ENCODE peak calls at places on chromosome 1, in four cellular contexts. O is K562, G is HCT116, H is HepG2. S is an unnamed sample.

GRCh38 chr1:56414728-56415224 is 164.6 kb downstream of the PLPP3 start:
- DNase-seq in H (peak), G (no peak), O (no peak), S (no peak)

GRCh38 chr1:116529199-116529616 is 41.6 kb downstream of the CD58 start:
- DNase-seq in G (no peak), O (no peak), H (no peak), S (no peak)

GRCh38 chr1:30191154-30191702 is 532.2 kb downstream of the MATN1 start:
- DNase-seq in H (no peak), G (peak), O (peak), S (no peak)

GRCh38 chr1:207316622-207317510 is 4.6 kb upstream of the CD55 start:
- DNase-seq in H (no peak), O (no peak), G (peak), S (no peak)

GRCh38 chr1:246219508-246220030 is 287.5 kb downstream of the SMYD3 start:
- DNase-seq in O (no peak), G (no peak), H (peak), S (no peak)

GRCh38 chr1:226702318-226702956 is 36.6 kb downstream of the ITPKB start:
- DNase-seq in G (no peak), H (no peak), O (no peak), S (no peak)

GRCh38 chr1:198153103-198153502 is 3.7 kb upstream of the NEK7 start:
- DNase-seq in O (no peak), G (no peak), H (no peak), S (no peak)

GRCh38 chr1:245234217-245235120 is 79.7 kb downstream of the KIF26B start:
- DNase-seq in O (no peak), H (no peak), G (no peak), S (no peak)

GRCh38 chr1:185672719-185673360 is 61.4 kb upstream of the HMCN1 start:
- DNase-seq in G (no peak), H (no peak), O (no peak), S (no peak)
- TF ChIP-seq POLR2AphosphoS5 in G (no peak), H (no peak), O (no peak), S (no peak)

GRCh38 chr1:1433804-1434130 is 1.7 kb upstream of the VWA1 start:
- DNase-seq in H (no peak), G (peak), O (no peak), S (no peak)
- H3K4me3 ChIP-seq in H (peak), G (peak), O (no peak), S (peak)

GRCh38 chr1:50658421-50659076 is 235.3 kb upstream of the DMRTA2 start:
- DNase-seq in G (no peak), H (peak), O (no peak), S (no peak)
- TF ChIP-seq TCF7L2 in G (no peak), H (no peak), O (no peak), S (no peak)

DNA sequence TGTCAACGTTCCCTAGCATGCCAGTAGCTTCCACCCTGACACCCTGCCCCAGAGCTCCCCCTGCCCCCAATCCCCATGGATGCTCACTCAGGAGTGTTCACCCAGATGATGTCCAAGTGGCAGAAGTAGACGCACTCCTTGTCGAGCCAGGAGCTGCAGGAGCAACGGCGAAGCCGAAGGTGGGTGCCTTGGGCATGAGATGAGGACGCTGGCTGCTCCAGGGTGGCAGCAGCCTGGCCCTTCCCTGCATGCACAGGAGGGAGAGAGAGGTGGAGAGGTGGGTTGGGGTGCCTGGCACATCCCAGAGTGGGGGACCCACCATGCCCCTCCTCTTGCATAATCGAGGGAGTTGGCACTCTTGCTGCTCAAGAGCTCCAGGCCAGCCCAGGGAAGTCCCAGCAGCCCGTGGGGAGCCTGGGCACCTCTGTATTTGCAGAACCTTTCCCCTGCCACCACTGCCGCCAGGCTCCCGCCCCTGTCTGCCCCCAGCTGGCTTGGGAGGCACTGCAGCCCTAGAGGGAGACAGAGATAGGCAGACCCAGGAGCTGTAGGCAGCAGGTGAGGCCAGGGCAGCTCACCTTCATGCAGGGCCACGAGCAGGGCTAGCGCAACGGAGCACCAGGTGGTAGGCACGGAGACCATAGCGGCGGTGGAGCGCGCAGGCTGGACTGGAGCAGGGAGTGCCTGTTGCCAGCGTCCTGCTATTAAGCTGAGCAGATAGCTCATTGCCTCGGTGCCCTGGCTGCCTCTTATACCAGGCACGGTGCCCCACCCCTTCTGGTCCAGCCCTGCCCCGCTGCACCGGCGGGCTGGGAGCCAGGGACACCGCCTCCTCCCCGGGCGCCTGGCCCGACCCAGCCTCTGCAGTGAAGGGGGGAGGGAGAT is at the start of gene EDN2:
- DNase-seq in O (no peak), H (no peak), G (no peak), S (no peak)
- TF ChIP-seq POLR2AphosphoS5 in O (no peak), H (no peak), G (no peak), S (no peak)

GRCh38 chr1:169149555-169150286 is 43.2 kb downstream of the ATP1B1 start:
- DNase-seq in G (no peak), O (no peak), H (no peak), S (no peak)
- H3K4me3 ChIP-seq in G (no peak), O (no peak), H (no peak), S (no peak)

S was measured in Panc1.